ENCODE peak calls at places on chromosomes 6 and 20, in four cellular contexts. One of them, this sample, is unnamed.

GRCh38 chr6:39059496-39060310 is 11.1 kb downstream of the GLP1R start:
- DNase-seq in GM23338: no peak
- DNase-seq in stomach: no peak
- DNase-seq in K562: no peak
- DNase-seq in this sample: no peak

GRCh38 chr20:36097331-36097730 is 57.2 kb upstream of the EPB41L1 start:
- DNase-seq in stomach: no peak
- DNase-seq in GM23338: no peak
- DNase-seq in K562: no peak
- DNase-seq in this sample: no peak

GRCh38 chr20:23773579-23773978 is 22.8 kb upstream of the CST1 start:
- DNase-seq in K562: no peak
- DNase-seq in GM23338: no peak
- DNase-seq in stomach: no peak
- DNase-seq in this sample: no peak

GRCh38 chr20:63737940-63738686 is 1.5 kb upstream of the SLC2A4RG start:
- DNase-seq in GM23338: peak
- DNase-seq in stomach: no peak
- DNase-seq in K562: no peak
- DNase-seq in this sample: no peak

GRCh38 chr6:38012573-38012972 is 193.0 kb downstream of the ZFAND3 start:
- DNase-seq in stomach: no peak
- DNase-seq in K562: peak
- DNase-seq in GM23338: peak
- DNase-seq in this sample: no peak

GRCh38 chr6:158764188-158764849 is 54.8 kb downstream of the EZR start:
- DNase-seq in GM23338: no peak
- DNase-seq in stomach: no peak
- DNase-seq in K562: no peak
- DNase-seq in this sample: no peak

GRCh38 chr6:1131285-1132079 is 180.4 kb upstream of the FOXQ1 start:
- DNase-seq in stomach: no peak
- DNase-seq in K562: no peak
- DNase-seq in GM23338: no peak
- DNase-seq in this sample: no peak

GRCh38 chr6:166104107-166104506 is 63.5 kb downstream of the TBXT start:
- DNase-seq in stomach: no peak
- DNase-seq in GM23338: no peak
- DNase-seq in K562: no peak
- DNase-seq in this sample: no peak

GRCh38 chr6:69796081-69796626 is 656 bp downstream of the LMBRD1 start:
- DNase-seq in K562: peak
- DNase-seq in stomach: peak
- DNase-seq in GM23338: peak
- DNase-seq in this sample: peak

GRCh38 chr6:108260809-108261569 is at the start of gene SNX3:
- DNase-seq in GM23338: peak
- DNase-seq in stomach: peak
- DNase-seq in K562: peak
- DNase-seq in this sample: no peak

GRCh38 chr6:47571488-47571887 is 93.9 kb downstream of the CD2AP start:
- DNase-seq in GM23338: no peak
- DNase-seq in stomach: no peak
- DNase-seq in K562: no peak
- DNase-seq in this sample: no peak

GRCh38 chr20:22630698-22631097 is 46.3 kb upstream of the FOXA2 start:
- DNase-seq in GM23338: no peak
- DNase-seq in stomach: peak
- DNase-seq in K562: no peak
- DNase-seq in this sample: no peak

GRCh38 chr6:165931675-165932074 is 236.0 kb downstream of the TBXT start:
- DNase-seq in K562: no peak
- DNase-seq in GM23338: peak
- DNase-seq in stomach: no peak
- DNase-seq in this sample: peak

GRCh38 chr20:23094213-23094896 is 8.2 kb upstream of the CD93 start:
- DNase-seq in stomach: no peak
- DNase-seq in K562: no peak
- DNase-seq in GM23338: no peak
- DNase-seq in this sample: no peak

GRCh38 chr6:39416728-39417127 is 94.2 kb upstream of the KCNK16 start:
- DNase-seq in K562: no peak
- DNase-seq in GM23338: no peak
- DNase-seq in stomach: no peak
- DNase-seq in this sample: no peak

GRCh38 chr6:57038906-57039305 is 7.6 kb upstream of the KIAA1586 start:
- DNase-seq in GM23338: no peak
- DNase-seq in K562: no peak
- DNase-seq in stomach: no peak
- DNase-seq in this sample: no peak

GRCh38 chr20:10626896-10627295 is 46.9 kb downstream of the JAG1 start:
- DNase-seq in GM23338: no peak
- DNase-seq in K562: no peak
- DNase-seq in stomach: no peak
- DNase-seq in this sample: no peak
- TF ChIP-seq POLR2AphosphoS5 in GM23338: no peak
- TF ChIP-seq POLR2AphosphoS5 in K562: no peak
- TF ChIP-seq POLR2AphosphoS5 in stomach: no peak
- TF ChIP-seq POLR2AphosphoS5 in this sample: no peak

GRCh38 chr6:28988536-28989415 is 16.3 kb downstream of the ZNF311 start:
- DNase-seq in stomach: peak
- DNase-seq in K562: peak
- DNase-seq in GM23338: peak
- DNase-seq in this sample: no peak
- TF ChIP-seq CTCF in stomach: no peak
- TF ChIP-seq CTCF in K562: peak
- TF ChIP-seq CTCF in GM23338: peak
- TF ChIP-seq CTCF in this sample: peak

DNA sequence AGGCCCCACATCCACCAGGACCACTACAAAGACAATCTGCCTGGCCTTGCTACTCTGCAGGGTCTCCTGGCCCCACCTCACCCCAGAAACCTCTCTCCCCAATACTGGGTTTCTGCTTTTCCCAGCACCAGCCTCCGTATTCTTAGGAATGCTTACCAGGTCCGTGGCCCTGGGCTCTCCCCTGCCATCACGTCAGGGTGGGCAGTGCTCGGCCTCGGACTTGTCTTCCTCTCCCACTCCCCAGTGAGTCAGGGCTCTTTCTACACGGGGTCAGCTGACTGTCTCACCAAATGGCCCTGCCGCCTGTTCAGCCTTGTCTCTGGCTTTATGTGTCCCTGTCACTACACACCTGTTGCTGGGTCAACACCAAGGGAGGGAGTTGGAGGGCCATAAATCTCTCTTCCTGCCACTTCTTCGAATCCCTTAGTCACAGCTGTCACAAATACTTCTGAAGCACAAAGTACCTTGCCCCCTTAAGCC is 3.2 kb downstream of the NNAT start:
- DNase-seq in K562: peak
- DNase-seq in stomach: peak
- DNase-seq in GM23338: no peak
- DNase-seq in this sample: no peak
- H3K27ac ChIP-seq in K562: no peak
- H3K27ac ChIP-seq in stomach: no peak
- H3K27ac ChIP-seq in GM23338: no peak
- H3K27ac ChIP-seq in this sample: peak

GRCh38 chr6:160532315-160532714 is 131.8 kb downstream of the LPA start:
- DNase-seq in K562: no peak
- DNase-seq in stomach: no peak
- DNase-seq in GM23338: no peak
- DNase-seq in this sample: no peak

GRCh38 chr6:160535270-160535669 is 128.8 kb downstream of the LPA start:
- DNase-seq in stomach: no peak
- DNase-seq in GM23338: no peak
- DNase-seq in K562: no peak
- DNase-seq in this sample: no peak

GRCh38 chr6:160534050-160534696 is 129.9 kb downstream of the LPA start:
- DNase-seq in K562: peak
- DNase-seq in stomach: peak
- DNase-seq in GM23338: peak
- DNase-seq in this sample: no peak
- TF ChIP-seq POLR2AphosphoS5 in K562: no peak
- TF ChIP-seq POLR2AphosphoS5 in stomach: no peak
- TF ChIP-seq POLR2AphosphoS5 in GM23338: no peak
- TF ChIP-seq POLR2AphosphoS5 in this sample: no peak

GRCh38 chr20:10094566-10095173 is 59.9 kb downstream of the ANKEF1 start:
- DNase-seq in K562: no peak
- DNase-seq in stomach: no peak
- DNase-seq in GM23338: no peak
- DNase-seq in this sample: no peak
- TF ChIP-seq CTCF in K562: no peak
- TF ChIP-seq CTCF in stomach: no peak
- TF ChIP-seq CTCF in GM23338: peak
- TF ChIP-seq CTCF in this sample: no peak

GRCh38 chr20:15200139-15200538 is 862.7 kb upstream of the FLRT3 start:
- DNase-seq in GM23338: no peak
- DNase-seq in stomach: no peak
- DNase-seq in K562: no peak
- DNase-seq in this sample: no peak
- H3K27ac ChIP-seq in GM23338: no peak
- H3K27ac ChIP-seq in stomach: no peak
- H3K27ac ChIP-seq in K562: no peak
- H3K27ac ChIP-seq in this sample: no peak

This sample was measured in vagina.